ENCODE peak calls at places on chromosomes 16 and 17, in four cellular contexts. G is IMR-90, I is K562, U is GM12878. S is an unnamed sample.

GRCh38 chr17:73724341-73724740 is 80.1 kb upstream of the SDK2 start:
- DNase-seq in U (no peak), I (no peak), G (no peak), S (no peak)

GRCh38 chr17:3917391-3917931 is 1.2 kb upstream of the P2RX1 start:
- DNase-seq in G (peak; percentile 30), I (peak; percentile 70), U (no peak), S (no peak)

GRCh38 chr16:15052747-15053476 is 3.0 kb downstream of the NTAN1 start:
- DNase-seq in G (no peak), U (no peak), I (no peak), S (no peak)

GRCh38 chr17:43612515-43612914 is 49.2 kb downstream of the MEOX1 start:
- DNase-seq in I (no peak), G (no peak), U (no peak), S (no peak)

GRCh38 chr17:1588781-1589585 is 26.4 kb upstream of the PITPNA start:
- DNase-seq in G (no peak), I (no peak), U (no peak), S (no peak)

GRCh38 chr17:79325707-79326106 is 251.1 kb downstream of the ENGASE start:
- DNase-seq in I (peak; percentile 51), G (no peak), U (no peak), S (peak; percentile 79)

GRCh38 chr17:34133350-34133749 is 121.7 kb upstream of the CCL2 start:
- DNase-seq in G (no peak), I (no peak), U (no peak), S (no peak)

GRCh38 chr16:57131351-57131970 is 39.1 kb downstream of the CPNE2 start:
- DNase-seq in U (no peak), I (no peak), G (no peak), S (no peak)

GRCh38 chr17:31052187-31052889 is 42.4 kb upstream of the NF1 start:
- DNase-seq in G (peak; percentile 96), U (no peak), I (peak; percentile 61), S (no peak)

GRCh38 chr16:48676836-48677235 is 66.9 kb upstream of the N4BP1 start:
- DNase-seq in I (no peak), G (peak; percentile 50), U (no peak), S (no peak)

GRCh38 chr17:16439303-16439791 is 24.0 kb downstream of the TRPV2 start:
- DNase-seq in I (peak; percentile 53), U (no peak), G (no peak), S (no peak)

GRCh38 chr16:57677622-57678369 is 9.7 kb downstream of the ADGRG3 start:
- DNase-seq in I (no peak), G (no peak), U (no peak), S (no peak)

DNA sequence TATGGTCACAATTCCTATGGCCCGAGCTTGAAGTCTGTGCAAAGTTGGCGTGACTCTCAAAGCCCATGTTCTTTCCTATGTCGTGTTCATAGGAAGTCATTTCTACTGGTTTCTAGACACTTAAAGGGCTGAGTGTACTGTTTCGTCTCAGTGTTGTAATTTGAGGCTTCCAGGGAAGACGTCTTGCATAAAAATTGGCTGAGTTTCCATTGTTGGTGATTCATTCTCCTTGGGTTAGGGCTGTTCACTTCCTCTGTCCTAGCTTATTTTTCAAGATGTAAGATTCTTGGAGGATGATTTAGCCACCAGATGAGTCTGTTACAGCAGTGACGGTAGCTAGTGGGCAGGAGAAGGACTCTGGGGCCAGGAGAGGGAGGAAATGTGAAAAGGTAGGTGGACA is 43.1 kb downstream of the PIK3R5 start:
- DNase-seq in U (no peak), G (peak; percentile 75), I (no peak), S (no peak)
- TF ChIP-seq CHD1 in U (no peak), G (no peak), I (no peak), S (no peak)

DNA sequence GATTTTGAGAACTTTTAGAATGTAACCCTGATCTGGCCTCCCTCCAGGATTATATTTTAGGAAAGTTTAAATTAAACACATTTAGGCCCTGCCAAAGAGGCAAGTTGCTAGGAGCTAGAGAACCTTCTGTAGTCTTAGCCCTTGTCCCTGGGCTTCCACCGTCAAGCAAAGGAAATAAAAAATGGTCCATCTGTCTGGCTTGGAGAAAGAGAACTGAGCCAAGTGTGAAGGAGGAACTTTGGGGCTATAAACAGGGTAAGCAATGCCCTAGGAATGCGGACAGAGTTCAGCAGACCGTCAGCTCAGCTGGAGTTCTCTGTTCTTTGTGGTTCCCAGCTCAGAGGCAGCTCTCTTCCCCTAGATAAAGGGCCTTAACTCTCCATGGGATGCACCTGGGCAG is 29.6 kb downstream of the RCVRN start:
- DNase-seq in U (no peak), I (no peak), G (peak; percentile 61), S (peak; percentile 5)
- TF ChIP-seq CHD1 in U (no peak), I (no peak), G (no peak), S (no peak)

DNA sequence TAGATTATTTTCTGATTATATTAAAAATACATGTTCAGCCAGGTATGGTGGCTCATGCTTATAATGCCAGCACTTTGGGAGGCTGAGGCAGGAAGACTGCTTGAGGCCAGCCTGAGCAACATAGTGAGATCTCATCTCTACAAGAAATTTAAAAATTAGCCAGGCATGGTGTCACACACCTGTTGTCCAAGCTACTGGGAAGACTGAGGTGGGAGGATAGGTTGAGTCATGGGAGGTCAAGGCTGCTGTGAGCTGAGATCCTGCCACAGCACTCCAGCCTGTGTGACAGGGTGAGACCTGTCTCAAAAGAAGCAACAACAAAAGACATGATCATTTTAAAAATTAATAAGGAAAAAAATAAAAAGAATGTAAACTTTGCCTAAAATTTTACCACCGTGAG is 40.7 kb downstream of the PRAC1 start:
- DNase-seq in G (no peak), U (no peak), I (no peak), S (no peak)
- TF ChIP-seq CHD1 in G (no peak), U (no peak), I (no peak), S (no peak)

GRCh38 chr16:89827383-89828198 is 684 bp upstream of the SPIRE2 start:
- DNase-seq in G (peak; percentile 62), U (no peak), I (no peak), S (peak; percentile 84)
- TF ChIP-seq CHD1 in G (no peak), U (no peak), I (no peak), S (no peak)

GRCh38 chr17:83200746-83201145 is 121.3 kb downstream of the METRNL start:
- DNase-seq in G (no peak), U (no peak), I (no peak), S (no peak)
- TF ChIP-seq CHD1 in G (no peak), U (no peak), I (no peak), S (no peak)

DNA sequence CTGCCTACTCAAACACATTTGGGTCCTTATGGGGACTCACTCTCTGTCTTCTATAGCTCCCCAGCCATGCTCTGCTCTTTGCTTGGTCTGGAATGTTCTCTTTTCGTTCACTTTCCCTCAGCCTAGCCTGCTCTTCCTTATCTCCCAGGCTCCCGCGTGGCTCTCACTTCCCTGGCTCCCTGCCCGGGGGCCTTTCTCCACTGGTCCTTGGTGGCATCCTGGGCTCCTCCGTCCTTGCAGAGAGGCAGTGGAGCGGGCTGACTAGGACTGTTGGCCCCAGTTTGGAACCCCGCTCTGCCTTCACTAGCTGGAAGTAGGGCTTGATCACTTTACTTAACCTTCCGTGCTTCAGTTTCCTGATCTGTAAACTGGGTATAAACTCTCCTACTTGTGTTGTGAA is 31.2 kb downstream of the SHISA6 start:
- DNase-seq in U (no peak), G (no peak), I (no peak), S (no peak)
- TF ChIP-seq CHD1 in U (no peak), G (no peak), I (no peak), S (no peak)

GRCh38 chr17:45575126-45575885 is 84.8 kb upstream of the PLEKHM1 start:
- DNase-seq in I (peak; percentile 8), U (peak; percentile 73), G (no peak), S (no peak)
- TF ChIP-seq CHD1 in I (no peak), U (no peak), G (no peak), S (no peak)

DNA sequence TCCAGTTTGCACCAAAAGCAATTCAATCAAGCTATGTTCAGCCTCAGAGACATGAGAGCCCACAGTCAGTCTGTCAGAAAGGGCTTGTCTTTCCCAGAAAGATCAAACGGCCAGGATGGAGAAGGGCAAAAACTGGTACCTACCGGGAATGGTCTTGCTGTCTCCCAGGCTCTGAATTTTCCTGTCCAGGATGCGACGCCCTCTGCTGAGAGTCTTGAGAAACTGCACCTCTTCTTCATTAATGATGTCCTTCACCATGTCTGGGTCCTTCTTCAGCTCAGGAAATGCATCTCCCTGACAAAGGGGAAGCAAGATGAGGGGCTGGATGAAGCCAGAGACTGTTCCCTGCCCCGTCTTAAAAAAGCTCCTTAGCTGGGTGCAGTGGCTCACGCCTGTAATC is 15.8 kb upstream of the EXOSC6 start:
- DNase-seq in G (peak; percentile 55), U (no peak), I (peak; percentile 43), S (peak; percentile 69)
- TF ChIP-seq CHD1 in G (no peak), U (no peak), I (no peak), S (no peak)

GRCh38 chr16:70434489-70435260 is 4.2 kb downstream of the ST3GAL2 start:
- DNase-seq in G (no peak), U (no peak), I (no peak), S (no peak)
- TF ChIP-seq CHD1 in G (no peak), U (no peak), I (no peak), S (no peak)